ENCODE peak calls at places on chromosomes 13 and 19, in five cellular contexts. D, Z, N, W and M are unnamed samples.

GRCh38 chr13:31962661-31963345 is 68.8 kb upstream of the FRY start:
- DNase-seq in N (peak; percentile 26), Z (no peak), W (no peak), D (no peak), M (no peak)

GRCh38 chr13:44211753-44212152 is 161.9 kb upstream of the SERP2 start:
- DNase-seq in W (no peak), D (no peak), N (no peak), Z (no peak), M (no peak)

GRCh38 chr19:40217921-40218890 is at the start of gene TTC9B:
- DNase-seq in N (no peak), W (no peak), D (no peak), Z (no peak), M (peak; percentile 52)

GRCh38 chr19:39104104-39104708 is 20.0 kb downstream of the ACP7 start:
- DNase-seq in D (no peak), Z (no peak), W (no peak), N (no peak), M (no peak)

GRCh38 chr13:43835701-43836100 is 43.8 kb downstream of the CCDC122 start:
- DNase-seq in N (peak; percentile 61), Z (no peak), W (no peak), D (no peak), M (no peak)

GRCh38 chr13:79126706-79127105 is 279.3 kb downstream of the RBM26 start:
- DNase-seq in Z (no peak), D (no peak), W (no peak), N (no peak), M (no peak)

GRCh38 chr19:30448386-30449130 is 76.4 kb downstream of the ZNF536 start:
- DNase-seq in N (no peak), W (no peak), D (no peak), Z (no peak), M (no peak)

GRCh38 chr19:2271516-2272103 is 10.4 kb downstream of the PEAK3 start:
- DNase-seq in Z (no peak), D (no peak), N (peak; percentile 93), W (no peak), M (peak; percentile 91)

GRCh38 chr13:51805925-51806324 is 2.0 kb upstream of the DHRS12 start:
- DNase-seq in D (no peak), Z (no peak), N (no peak), W (no peak), M (no peak)

GRCh38 chr19:40807147-40808020 is 8.4 kb downstream of the EGLN2 start:
- DNase-seq in Z (no peak), W (no peak), D (no peak), N (no peak), M (no peak)